ENCODE peak calls at places on chromosomes 4 and X, in ten cellular contexts. M, D, V, P, R, Q, A, L, J and H are unnamed samples.
A peak's percentile ranks its signal among the peaks of the same experiment; 100 is the strongest.

GRCh38 chr4:168637872-168638756 is 141.3 kb downstream of the PALLD start:
- DNase-seq in P (no peak), Q (no peak), L (no peak), V (no peak), D (no peak), R (no peak), A (no peak), M (no peak), J (no peak), H (no peak)

GRCh38 chrX:43809463-43809862 is 72.8 kb downstream of the MAOB start:
- DNase-seq in V (no peak), A (no peak), D (no peak), M (no peak), Q (no peak), R (no peak), J (no peak), L (no peak), P (no peak), H (no peak)

GRCh38 chr4:173652283-173652931 is 122.4 kb upstream of the HAND2 start:
- DNase-seq in Q (no peak), M (no peak), R (no peak), A (no peak), L (no peak), J (no peak), P (no peak), D (no peak), V (no peak), H (no peak)

GRCh38 chrX:51420610-51421009 is 75.8 kb downstream of the NUDT11 start:
- DNase-seq in A (peak; percentile 24), M (no peak), V (no peak), D (no peak), L (no peak), P (no peak), R (peak; percentile 37), J (no peak), Q (no peak), H (no peak)

GRCh38 chr4:176270669-176271068 is 1.6 kb upstream of the ASB5 start:
- DNase-seq in V (no peak), L (no peak), J (no peak), A (no peak), R (no peak), Q (no peak), M (no peak), D (no peak), P (no peak), H (no peak)

GRCh38 chrX:42804524-42804923 is 26.6 kb upstream of the PPP1R2C start:
- DNase-seq in Q (no peak), P (no peak), M (no peak), D (no peak), R (no peak), V (no peak), A (no peak), L (no peak), J (no peak), H (no peak)

GRCh38 chrX:118459494-118459893 is 36.1 kb upstream of the DOCK11 start:
- DNase-seq in L (no peak), D (no peak), A (no peak), R (peak; percentile 1), V (no peak), Q (no peak), M (no peak), P (no peak), J (no peak), H (no peak)

GRCh38 chr4:26829018-26829417 is 31.6 kb upstream of the STIM2 start:
- DNase-seq in D (no peak), Q (no peak), M (no peak), L (no peak), V (no peak), A (no peak), R (no peak), P (no peak), J (no peak), H (no peak)

GRCh38 chr4:172547724-172548123 is 620.9 kb upstream of the GALNT7 start:
- DNase-seq in V (no peak), A (no peak), R (no peak), Q (no peak), J (no peak), L (no peak), P (no peak), M (no peak), D (no peak), H (no peak)

GRCh38 chr4:169902658-169903345 is 123.4 kb downstream of the MFAP3L start:
- DNase-seq in P (no peak), R (no peak), L (no peak), D (no peak), V (no peak), M (no peak), Q (no peak), J (no peak), A (no peak), H (no peak)
- TF ChIP-seq CTCF in P (no peak), R (no peak), L (no peak), D (no peak), V (no peak), M (no peak), Q (no peak), J (no peak), A (no peak), H (no peak)

GRCh38 chr4:142984871-142985585 is 138.9 kb upstream of the INPP4B start:
- DNase-seq in D (no peak), V (no peak), P (no peak), R (peak; percentile 31), L (no peak), J (no peak), M (no peak), A (peak; percentile 19), Q (no peak), H (no peak)
- TF ChIP-seq CTCF in D (peak; percentile 41), V (peak; percentile 27), P (peak; percentile 43), R (no peak), L (peak; percentile 32), J (no peak), M (no peak), A (peak; percentile 38), Q (no peak), H (peak; percentile 24)

GRCh38 chr4:7156273-7157139 is 35.8 kb upstream of the SORCS2 start:
- DNase-seq in V (no peak), A (peak; percentile 17), R (no peak), J (peak; percentile 80), P (peak; percentile 1), L (no peak), M (no peak), Q (peak; percentile 79), D (no peak), H (no peak)
- TF ChIP-seq CTCF in V (peak; percentile 37), A (peak; percentile 24), R (no peak), J (peak; percentile 53), P (peak; percentile 60), L (peak; percentile 23), M (no peak), Q (peak; percentile 87), D (peak; percentile 67), H (peak; percentile 17)

GRCh38 chr4:126965876-126966275 is 666.9 kb upstream of the INTU start:
- DNase-seq in D (no peak), M (no peak), V (no peak), L (no peak), A (no peak), R (no peak), P (no peak), J (no peak), Q (no peak), H (no peak)
- TF ChIP-seq CTCF in D (no peak), M (no peak), V (no peak), L (no peak), A (no peak), R (no peak), P (no peak), J (no peak), Q (no peak), H (no peak)

GRCh38 chr4:155950461-155950860 is 3.2 kb downstream of the CTSO start:
- DNase-seq in L (no peak), V (no peak), A (no peak), J (no peak), M (no peak), Q (no peak), D (no peak), P (no peak), R (no peak), H (no peak)

GRCh38 chr4:155954118-155954503 is 445 bp upstream of the CTSO start:
- DNase-seq in D (no peak), V (peak; percentile 12), L (no peak), M (no peak), A (peak; percentile 20), R (no peak), Q (no peak), P (peak; percentile 45), J (peak; percentile 32), H (no peak)

GRCh38 chr4:155954939-155955338 is 1.3 kb upstream of the CTSO start:
- DNase-seq in P (no peak), Q (no peak), L (no peak), A (no peak), V (no peak), J (no peak), R (no peak), M (no peak), D (no peak), H (no peak)

GRCh38 chr4:155952546-155952945 is 1.1 kb downstream of the CTSO start:
- DNase-seq in R (no peak), L (no peak), D (no peak), A (no peak), J (no peak), V (no peak), P (no peak), M (no peak), Q (no peak), H (no peak)

DNA sequence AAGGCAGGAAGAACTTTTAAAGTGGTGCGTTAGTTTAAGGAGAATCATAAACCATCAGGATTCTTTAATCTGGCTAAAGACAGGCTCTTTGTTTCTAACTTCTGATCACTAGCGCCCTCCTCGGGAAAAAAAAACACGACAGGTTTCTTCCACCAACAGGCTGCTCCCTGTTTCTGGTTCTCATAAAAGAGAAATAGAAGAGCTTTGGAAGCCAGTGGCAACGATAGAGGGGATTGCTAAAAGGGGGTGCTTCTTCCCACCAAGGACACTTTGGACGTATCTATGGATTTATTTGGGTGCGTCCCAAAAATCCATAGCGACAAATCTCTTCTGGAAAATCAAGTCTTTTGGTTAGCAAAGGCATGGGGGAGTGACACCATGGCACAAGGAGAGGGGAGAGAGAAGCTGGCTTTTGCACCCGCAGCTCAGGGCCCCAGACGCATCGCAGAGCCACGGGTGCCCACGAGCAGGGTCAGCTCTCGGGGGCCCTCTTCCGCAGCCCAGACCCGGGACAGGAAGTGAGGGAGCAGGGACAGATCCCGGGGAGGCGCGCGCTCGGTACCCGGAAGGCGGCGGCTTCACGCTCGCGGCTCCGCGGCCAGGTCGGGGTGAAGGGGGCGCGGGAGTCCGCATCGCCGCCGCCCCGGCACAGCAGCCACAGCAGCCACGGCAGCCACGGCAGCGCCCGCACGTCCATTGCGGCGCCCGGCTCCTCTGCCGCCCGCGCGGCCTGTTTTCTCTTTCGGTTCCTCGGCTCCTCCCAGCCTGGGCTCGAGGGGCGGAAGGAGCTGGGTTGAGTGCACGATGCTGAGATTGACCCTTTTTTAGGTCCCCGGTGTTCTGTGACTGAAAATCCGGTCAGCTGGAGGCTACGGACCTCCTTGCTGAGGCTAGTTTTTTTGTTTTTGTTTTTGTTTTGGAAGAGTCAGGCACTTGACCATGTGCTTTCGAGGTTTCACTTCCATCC is at the start of gene CTSO:
- DNase-seq in R (peak; percentile 88), A (peak; percentile 76), Q (peak; percentile 87), P (peak; percentile 85), D (peak; percentile 79), V (peak; percentile 75), J (peak; percentile 84), L (peak; percentile 84), M (peak; percentile 75), H (peak; percentile 68)
- TF ChIP-seq CTCF in R (peak; percentile 29), A (peak; percentile 45), Q (peak; percentile 48), P (peak; percentile 64), D (peak; percentile 62), V (peak; percentile 69), J (peak; percentile 34), L (peak; percentile 58), M (peak; percentile 39), H (peak; percentile 82)